ENCODE peak calls at places on chromosomes 13 and 19, in eight cellular contexts. E, K, L, S, C, B, M and Q are unnamed samples.

GRCh38 chr13:93298741-93299140 is 72.1 kb downstream of the GPC6 start:
- DNase-seq in E (no peak), K (no peak), L (no peak), S (no peak), C (no peak), B (no peak), M (no peak), Q (peak)

GRCh38 chr19:39524495-39524894 is 8.2 kb downstream of the EID2B start:
- DNase-seq in E (no peak), K (no peak), L (no peak), S (no peak), C (no peak), B (no peak), M (peak), Q (peak)

GRCh38 chr13:28181413-28181812 is 43.1 kb downstream of the PAN3 start:
- DNase-seq in E (no peak), K (no peak), L (no peak), S (no peak), C (peak), B (no peak), M (peak), Q (peak)

GRCh38 chr13:51534075-51534817 is 50.0 kb upstream of the WDFY2 start:
- DNase-seq in E (peak), K (peak), L (no peak), S (no peak), C (no peak), B (no peak), M (peak), Q (peak)

GRCh38 chr13:23695711-23696512 is 125.7 kb downstream of the TNFRSF19 start:
- DNase-seq in E (peak), K (peak), L (no peak), S (peak), C (no peak), B (peak), M (no peak), Q (no peak)

GRCh38 chr13:109100705-109101104 is 471.3 kb downstream of the MYO16 start:
- DNase-seq in E (no peak), K (no peak), L (no peak), S (no peak), C (no peak), B (no peak), M (peak), Q (peak)

GRCh38 chr13:19185865-19186645 is 4.4 kb upstream of the TUBA3C start:
- DNase-seq in E (no peak), K (no peak), L (no peak), S (no peak), C (no peak), B (no peak), M (no peak), Q (no peak)

GRCh38 chr19:16867211-16867610 is 21.6 kb upstream of the F2RL3 start:
- DNase-seq in E (no peak), K (no peak), L (no peak), S (no peak), C (no peak), B (no peak), M (peak), Q (no peak)

GRCh38 chr13:110438211-110438610 is 123.3 kb downstream of the RAB20 start:
- DNase-seq in E (no peak), K (no peak), L (no peak), S (no peak), C (no peak), B (no peak), M (no peak), Q (no peak)

GRCh38 chr13:33452873-33453558 is 167.5 kb upstream of the STARD13 start:
- DNase-seq in E (no peak), K (no peak), L (no peak), S (no peak), C (no peak), B (no peak), M (no peak), Q (no peak)

GRCh38 chr19:4077800-4078683 is 11.3 kb upstream of the ZBTB7A start:
- DNase-seq in E (peak), K (peak), L (no peak), S (no peak), C (no peak), B (peak), M (no peak), Q (peak)

GRCh38 chr19:13579388-13580060 is 73.2 kb upstream of the CACNA1A start:
- DNase-seq in E (no peak), K (no peak), L (no peak), S (no peak), C (no peak), B (no peak), M (peak), Q (peak)

GRCh38 chr13:26436914-26437313 is 120.6 kb upstream of the WASF3 start:
- DNase-seq in E (no peak), K (no peak), L (no peak), S (no peak), C (no peak), B (no peak), M (no peak), Q (no peak)

GRCh38 chr13:51148952-51149573 is 38.0 kb upstream of the C13orf42 start:
- DNase-seq in E (no peak), K (peak), L (peak), S (no peak), C (peak), B (no peak), M (no peak), Q (peak)

GRCh38 chr13:97430296-97430695 is 3.7 kb upstream of the RAP2A start:
- DNase-seq in E (no peak), K (no peak), L (no peak), S (no peak), C (no peak), B (no peak), M (no peak), Q (no peak)

GRCh38 chr13:93534181-93534700 is 307.6 kb downstream of the GPC6 start:
- DNase-seq in E (no peak), K (no peak), L (no peak), S (no peak), C (no peak), B (peak), M (no peak), Q (no peak)

GRCh38 chr19:47231215-47232054 is 436 bp upstream of the BBC3 start:
- DNase-seq in E (peak), K (peak), L (peak), S (no peak), C (peak), B (peak), M (peak), Q (peak)

GRCh38 chr13:34869737-34870136 is 72.3 kb upstream of the NBEA start:
- DNase-seq in E (no peak), K (no peak), L (peak), S (no peak), C (no peak), B (no peak), M (no peak), Q (no peak)

GRCh38 chr13:29498426-29499040 is 97.0 kb downstream of the SLC7A1 start:
- DNase-seq in E (no peak), K (no peak), L (no peak), S (no peak), C (no peak), B (no peak), M (no peak), Q (no peak)

GRCh38 chr19:11693505-11694499 is 44.9 kb downstream of the ZNF823 start:
- DNase-seq in E (no peak), K (no peak), L (peak), S (no peak), C (peak), B (peak), M (peak), Q (peak)

GRCh38 chr19:11964496-11964857 is 363 bp upstream of the ZNF763 start:
- DNase-seq in E (no peak), K (no peak), L (no peak), S (no peak), C (peak), B (peak), M (no peak), Q (no peak)

GRCh38 chr19:45645631-45646344 is 6.6 kb upstream of the EML2 start:
- DNase-seq in E (peak), K (peak), L (peak), S (peak), C (peak), B (peak), M (peak), Q (peak)